ENCODE peak calls at places on chromosome 3, in four cellular contexts. One of them, this sample, is unnamed.

GRCh38 chr3:184805351-184806038 is 6.5 kb upstream of the VPS8 start:
- DNase-seq in OCI-LY7: no peak
- DNase-seq in hepatocyte: peak; percentile 51
- DNase-seq in tibial artery: no peak
- DNase-seq in this sample: no peak

GRCh38 chr3:169871129-169871886 is 1.6 kb upstream of the LRRC31 start:
- DNase-seq in OCI-LY7: peak; percentile 31
- DNase-seq in tibial artery: no peak
- DNase-seq in hepatocyte: no peak
- DNase-seq in this sample: no peak

GRCh38 chr3:154122912-154123559 is 1.8 kb downstream of the ARHGEF26 start:
- DNase-seq in hepatocyte: peak; percentile 43
- DNase-seq in OCI-LY7: no peak
- DNase-seq in tibial artery: no peak
- DNase-seq in this sample: no peak

GRCh38 chr3:22795917-22796316 is 407.2 kb upstream of the UBE2E2 start:
- DNase-seq in hepatocyte: no peak
- DNase-seq in OCI-LY7: peak; percentile 11
- DNase-seq in tibial artery: no peak
- DNase-seq in this sample: no peak

GRCh38 chr3:187013080-187013838 is 82.9 kb downstream of the ST6GAL1 start:
- DNase-seq in OCI-LY7: no peak
- DNase-seq in hepatocyte: no peak
- DNase-seq in tibial artery: peak; percentile 45
- DNase-seq in this sample: no peak

GRCh38 chr3:66823010-66823399 is 175.1 kb upstream of the KBTBD8 start:
- DNase-seq in hepatocyte: no peak
- DNase-seq in OCI-LY7: no peak
- DNase-seq in tibial artery: no peak
- DNase-seq in this sample: no peak

GRCh38 chr3:1609416-1609815 is 489.2 kb upstream of the CNTN4 start:
- DNase-seq in hepatocyte: no peak
- DNase-seq in tibial artery: no peak
- DNase-seq in OCI-LY7: no peak
- DNase-seq in this sample: no peak

GRCh38 chr3:134854285-134854684 is 59.2 kb downstream of the EPHB1 start:
- DNase-seq in tibial artery: no peak
- DNase-seq in hepatocyte: peak; percentile 20
- DNase-seq in OCI-LY7: no peak
- DNase-seq in this sample: no peak

GRCh38 chr3:140850210-140850955 is 91.3 kb upstream of the SLC25A36 start:
- DNase-seq in OCI-LY7: peak; percentile 30
- DNase-seq in tibial artery: no peak
- DNase-seq in hepatocyte: no peak
- DNase-seq in this sample: no peak

GRCh38 chr3:150945226-150945625 is 27.3 kb downstream of the CLRN1 start:
- DNase-seq in hepatocyte: no peak
- DNase-seq in tibial artery: no peak
- DNase-seq in OCI-LY7: no peak
- DNase-seq in this sample: no peak

GRCh38 chr3:16761576-16761975 is 123.2 kb upstream of the PLCL2 start:
- DNase-seq in tibial artery: no peak
- DNase-seq in hepatocyte: no peak
- DNase-seq in OCI-LY7: no peak
- DNase-seq in this sample: no peak

GRCh38 chr3:137761099-137761562 is 3.0 kb upstream of the SOX14 start:
- DNase-seq in tibial artery: no peak
- DNase-seq in OCI-LY7: no peak
- DNase-seq in hepatocyte: no peak
- DNase-seq in this sample: no peak

GRCh38 chr3:184632551-184632950 is 71.0 kb downstream of the EPHB3 start:
- DNase-seq in hepatocyte: peak; percentile 52
- DNase-seq in tibial artery: no peak
- DNase-seq in OCI-LY7: no peak
- DNase-seq in this sample: no peak

GRCh38 chr3:35817212-35817611 is 177.9 kb downstream of the ARPP21 start:
- DNase-seq in hepatocyte: no peak
- DNase-seq in OCI-LY7: no peak
- DNase-seq in tibial artery: no peak
- DNase-seq in this sample: no peak

GRCh38 chr3:159726231-159726964 is 262.2 kb upstream of the IL12A start:
- DNase-seq in hepatocyte: no peak
- DNase-seq in OCI-LY7: no peak
- DNase-seq in tibial artery: no peak
- DNase-seq in this sample: no peak

GRCh38 chr3:128271536-128272332 is 118.5 kb downstream of the EEFSEC start:
- DNase-seq in hepatocyte: no peak
- DNase-seq in tibial artery: no peak
- DNase-seq in OCI-LY7: no peak
- DNase-seq in this sample: no peak

GRCh38 chr3:127124135-127124534 is 68.8 kb upstream of the PRR23E start:
- DNase-seq in hepatocyte: no peak
- DNase-seq in OCI-LY7: no peak
- DNase-seq in tibial artery: no peak
- DNase-seq in this sample: no peak

GRCh38 chr3:81718311-81718710 is 43.1 kb downstream of the GBE1 start:
- DNase-seq in hepatocyte: no peak
- DNase-seq in OCI-LY7: no peak
- DNase-seq in tibial artery: no peak
- DNase-seq in this sample: no peak

GRCh38 chr3:54897028-54897711 is 30.7 kb downstream of the LRTM1 start:
- DNase-seq in tibial artery: no peak
- DNase-seq in hepatocyte: no peak
- DNase-seq in OCI-LY7: no peak
- DNase-seq in this sample: no peak

GRCh38 chr3:147813256-147813655 is 404.1 kb downstream of the ZIC1 start:
- DNase-seq in OCI-LY7: no peak
- DNase-seq in hepatocyte: no peak
- DNase-seq in tibial artery: no peak
- DNase-seq in this sample: no peak

GRCh38 chr3:27504749-27505148 is 20.6 kb upstream of the SLC4A7 start:
- DNase-seq in tibial artery: no peak
- DNase-seq in hepatocyte: no peak
- DNase-seq in OCI-LY7: no peak
- DNase-seq in this sample: no peak

GRCh38 chr3:27509376-27509775 is 25.2 kb upstream of the SLC4A7 start:
- DNase-seq in hepatocyte: no peak
- DNase-seq in OCI-LY7: no peak
- DNase-seq in tibial artery: no peak
- DNase-seq in this sample: no peak

GRCh38 chr3:27507111-27507510 is 22.9 kb upstream of the SLC4A7 start:
- DNase-seq in tibial artery: no peak
- DNase-seq in hepatocyte: no peak
- DNase-seq in OCI-LY7: no peak
- DNase-seq in this sample: no peak

GRCh38 chr3:27508421-27508820 is 24.2 kb upstream of the SLC4A7 start:
- DNase-seq in tibial artery: no peak
- DNase-seq in hepatocyte: no peak
- DNase-seq in OCI-LY7: no peak
- DNase-seq in this sample: no peak

DNA sequence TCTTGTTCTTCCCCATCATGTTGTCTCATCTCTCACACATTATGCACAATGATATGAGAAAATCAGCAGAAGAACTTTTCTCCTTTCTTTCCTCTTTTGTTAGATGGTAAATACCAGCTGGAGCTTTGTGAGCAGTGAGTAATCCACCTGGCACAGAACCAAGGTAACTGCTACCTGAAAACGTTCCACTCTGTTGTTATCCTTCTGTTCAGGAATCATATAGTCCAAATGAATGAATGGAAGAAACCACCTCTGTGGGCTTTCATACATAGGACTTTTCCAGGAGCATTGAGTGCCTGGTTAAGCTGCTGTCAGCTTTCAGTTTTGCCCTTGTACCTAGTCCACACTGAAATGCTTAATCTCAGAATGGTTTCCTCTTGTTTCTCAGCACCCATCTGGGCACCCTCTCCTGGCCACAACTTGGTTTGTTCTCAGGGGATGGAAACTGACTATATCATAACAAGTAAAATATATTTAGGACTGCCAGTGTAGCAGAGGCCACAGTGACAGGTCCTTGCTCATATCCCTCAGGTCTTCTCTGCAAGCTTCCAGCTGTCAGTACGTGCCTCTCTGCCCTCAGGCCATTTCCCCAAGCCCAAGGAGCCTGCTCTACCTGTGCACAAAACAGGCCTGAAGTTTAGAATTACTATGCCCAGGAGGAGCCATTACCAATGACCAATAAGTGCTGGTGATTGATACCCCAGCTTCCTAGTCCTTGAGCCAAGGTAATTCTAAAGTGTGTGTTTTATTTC is 23.5 kb upstream of the SLC4A7 start:
- DNase-seq in tibial artery: no peak
- DNase-seq in hepatocyte: no peak
- DNase-seq in OCI-LY7: no peak
- DNase-seq in this sample: no peak
- H3K4me1 ChIP-seq in tibial artery: peaks cover 15% of the 10 kb centered on the region
- H3K4me1 ChIP-seq in hepatocyte: no peaks in the 10 kb centered on the region
- H3K4me1 ChIP-seq in OCI-LY7: no peaks in the 10 kb centered on the region
- H3K4me1 ChIP-seq in this sample: no peaks in the 10 kb centered on the region

DNA sequence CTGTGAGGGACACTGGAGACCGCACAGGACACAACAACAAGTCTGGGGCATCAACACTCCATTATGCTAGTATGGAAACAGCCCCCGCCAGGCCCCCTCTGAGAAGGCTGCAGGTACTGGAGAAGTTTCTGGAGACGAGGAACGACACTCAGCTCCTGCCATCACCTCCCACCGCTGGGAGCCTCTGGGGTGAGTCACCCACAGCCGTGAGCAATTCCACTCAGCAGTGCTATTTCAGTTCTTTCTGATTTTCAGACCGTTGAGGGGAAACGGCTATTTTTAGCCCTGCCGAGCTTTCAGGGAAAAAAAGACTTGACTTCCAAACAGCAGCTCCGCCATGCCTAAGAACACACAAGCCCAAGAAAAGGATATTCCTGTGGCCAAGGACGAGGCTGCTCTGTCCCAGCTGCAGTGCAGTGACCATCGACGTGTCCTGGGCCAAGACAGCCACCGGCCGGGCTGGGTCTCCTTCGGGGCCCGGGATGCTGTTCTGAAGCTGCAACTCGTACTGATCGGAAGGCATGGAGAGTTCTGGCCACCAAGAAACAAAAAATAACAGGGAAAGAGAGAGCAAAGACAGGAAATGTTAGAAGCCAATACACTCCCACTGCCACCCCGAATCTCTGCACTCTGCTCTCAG is 40.8 kb downstream of the NUP210 start:
- DNase-seq in tibial artery: peak; percentile 81
- DNase-seq in OCI-LY7: no peak
- DNase-seq in hepatocyte: peak; percentile 60
- DNase-seq in this sample: peak; percentile 71
- H3K4me1 ChIP-seq in tibial artery: peaks cover 17% of the 10 kb centered on the region
- H3K4me1 ChIP-seq in OCI-LY7: no peaks in the 10 kb centered on the region
- H3K4me1 ChIP-seq in hepatocyte: no peaks in the 10 kb centered on the region
- H3K4me1 ChIP-seq in this sample: no peaks in the 10 kb centered on the region

DNA sequence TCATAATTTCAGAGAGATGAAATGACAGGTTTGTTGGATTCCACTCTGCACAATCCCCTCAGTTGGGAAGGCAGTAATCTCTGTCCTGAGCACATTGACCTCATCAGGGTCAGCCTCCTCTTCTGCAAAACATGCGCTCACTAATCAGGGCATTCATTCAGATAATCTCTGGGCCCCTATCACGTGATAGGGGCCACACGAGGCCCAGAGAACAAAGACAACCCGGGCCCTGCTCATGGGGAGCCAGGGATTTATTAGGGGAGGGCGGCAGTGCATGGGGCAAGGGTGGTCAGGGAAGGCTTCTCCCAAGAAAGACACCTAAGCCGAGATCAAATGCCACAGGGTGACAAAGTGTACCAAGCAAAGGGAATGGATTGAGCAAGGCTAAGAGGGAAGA is 1.1 kb downstream of the TCTA start:
- DNase-seq in OCI-LY7: no peak
- DNase-seq in hepatocyte: no peak
- DNase-seq in tibial artery: no peak
- DNase-seq in this sample: no peak
- H3K4me1 ChIP-seq in OCI-LY7: peaks cover 61% of the 10 kb centered on the region
- H3K4me1 ChIP-seq in hepatocyte: peaks cover 20% of the 10 kb centered on the region
- H3K4me1 ChIP-seq in tibial artery: peaks cover 44% of the 10 kb centered on the region
- H3K4me1 ChIP-seq in this sample: peaks cover 12% of the 10 kb centered on the region

GRCh38 chr3:113631573-113631972 is 64.9 kb downstream of the USF3 start:
- DNase-seq in tibial artery: no peak
- DNase-seq in OCI-LY7: no peak
- DNase-seq in hepatocyte: no peak
- DNase-seq in this sample: no peak

GRCh38 chr3:113628788-113629187 is 67.7 kb downstream of the USF3 start:
- DNase-seq in tibial artery: no peak
- DNase-seq in OCI-LY7: no peak
- DNase-seq in hepatocyte: no peak
- DNase-seq in this sample: no peak

GRCh38 chr3:113631143-113631542 is 65.3 kb downstream of the USF3 start:
- DNase-seq in hepatocyte: no peak
- DNase-seq in tibial artery: no peak
- DNase-seq in OCI-LY7: peak; percentile 35
- DNase-seq in this sample: no peak

GRCh38 chr3:113628316-113628715 is 68.1 kb downstream of the USF3 start:
- DNase-seq in tibial artery: no peak
- DNase-seq in OCI-LY7: no peak
- DNase-seq in hepatocyte: no peak
- DNase-seq in this sample: no peak

GRCh38 chr3:113629941-113630340 is 66.5 kb downstream of the USF3 start:
- DNase-seq in OCI-LY7: no peak
- DNase-seq in hepatocyte: peak; percentile 8
- DNase-seq in tibial artery: no peak
- DNase-seq in this sample: no peak
- H3K4me1 ChIP-seq in OCI-LY7: peaks cover 27% of the 10 kb centered on the region
- H3K4me1 ChIP-seq in hepatocyte: peaks cover 4% of the 10 kb centered on the region
- H3K4me1 ChIP-seq in tibial artery: peaks cover 3% of the 10 kb centered on the region
- H3K4me1 ChIP-seq in this sample: no peaks in the 10 kb centered on the region

GRCh38 chr3:195908439-195909293 is at the start of gene TNK2:
- DNase-seq in OCI-LY7: peak; percentile 60
- DNase-seq in tibial artery: no peak
- DNase-seq in hepatocyte: peak; percentile 63
- DNase-seq in this sample: peak; percentile 80
- H3K4me1 ChIP-seq in OCI-LY7: peaks cover 50% of the 10 kb centered on the region
- H3K4me1 ChIP-seq in tibial artery: peaks cover 34% of the 10 kb centered on the region
- H3K4me1 ChIP-seq in hepatocyte: peaks cover 31% of the 10 kb centered on the region
- H3K4me1 ChIP-seq in this sample: no peaks in the 10 kb centered on the region

DNA sequence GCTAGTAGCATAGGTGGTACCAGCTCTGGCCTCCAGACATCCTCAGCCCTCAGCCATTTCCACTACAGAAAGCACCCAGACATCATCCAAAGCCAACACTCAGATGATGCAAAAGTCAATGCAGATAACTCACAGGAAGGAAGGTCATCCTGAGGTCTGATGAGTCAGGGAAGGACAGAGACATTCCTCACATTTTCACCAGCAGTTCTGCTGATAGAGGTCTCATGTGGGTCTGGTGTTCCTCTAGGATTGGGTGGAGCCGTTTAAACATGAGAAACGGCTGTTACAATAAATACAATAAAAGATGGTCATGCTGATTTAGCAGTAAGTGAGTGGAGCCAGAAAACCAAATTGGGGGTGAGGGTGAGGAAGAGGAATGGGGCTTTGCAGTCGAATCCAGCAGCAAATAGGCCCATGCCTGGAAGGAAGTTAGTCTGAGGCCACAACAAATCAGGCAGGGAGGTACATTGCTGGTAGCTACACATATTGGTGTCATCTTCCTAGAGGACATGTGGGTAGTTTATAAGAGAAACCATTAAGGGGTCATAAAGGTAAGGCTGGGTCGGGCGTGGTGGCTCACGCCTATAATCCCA is 33.3 kb upstream of the FLNB start:
- DNase-seq in hepatocyte: peak; percentile 79
- DNase-seq in tibial artery: no peak
- DNase-seq in OCI-LY7: no peak
- DNase-seq in this sample: no peak
- H3K4me1 ChIP-seq in hepatocyte: peaks cover 27% of the 10 kb centered on the region
- H3K4me1 ChIP-seq in tibial artery: peaks cover 4% of the 10 kb centered on the region
- H3K4me1 ChIP-seq in OCI-LY7: peaks cover 15% of the 10 kb centered on the region
- H3K4me1 ChIP-seq in this sample: no peaks in the 10 kb centered on the region

This sample was measured in aorta.